ENCODE peak calls at places on chromosomes 13 and 19, in six cellular contexts. B is IMR-90, D is H9, K is neuronal stem cell, Z is H1, R is mesenchymal stem cell. W is an unnamed sample.

GRCh38 chr13:97380696-97381095 is 53.3 kb upstream of the RAP2A start:
- DNase-seq in B (no peak), D (no peak), R (no peak), K (no peak), Z (no peak), W (peak)

GRCh38 chr19:38656171-38656981 is 8.9 kb downstream of the ACTN4 start:
- DNase-seq in R (peak), Z (no peak), D (no peak), K (no peak), B (peak), W (peak)

GRCh38 chr13:50951366-50951765 is 41.8 kb downstream of the RNASEH2B start:
- DNase-seq in K (no peak), R (no peak), Z (no peak), D (no peak), B (peak), W (no peak)

GRCh38 chr19:44748426-44749254 is at the start of gene BCL3:
- DNase-seq in D (no peak), K (no peak), R (peak), Z (no peak), B (no peak), W (peak)

GRCh38 chr13:75468098-75468497 is 13.9 kb downstream of the TBC1D4 start:
- DNase-seq in R (no peak), D (no peak), Z (no peak), B (peak), K (no peak), W (no peak)

GRCh38 chr19:51712461-51713081 is 11.2 kb downstream of the HAS1 start:
- DNase-seq in B (peak), Z (peak), D (peak), K (no peak), R (no peak), W (peak)

GRCh38 chr13:85590231-85590931 is 208.8 kb downstream of the SLITRK6 start:
- DNase-seq in R (peak), D (no peak), K (no peak), B (no peak), Z (no peak), W (no peak)

GRCh38 chr19:9854282-9854846 is 19.2 kb downstream of the PIN1 start:
- DNase-seq in R (no peak), D (no peak), B (no peak), K (no peak), Z (no peak), W (no peak)

GRCh38 chr19:58279925-58280316 is 1.2 kb downstream of the ZNF8 start:
- DNase-seq in K (no peak), B (no peak), D (no peak), Z (no peak), R (no peak), W (no peak)

GRCh38 chr13:113742445-113743120 is 16.4 kb upstream of the TMEM255B start:
- DNase-seq in B (no peak), R (no peak), K (no peak), Z (no peak), D (no peak), W (no peak)

GRCh38 chr19:15304140-15304705 is 28.1 kb downstream of the BRD4 start:
- DNase-seq in K (no peak), D (no peak), B (no peak), R (peak), Z (no peak), W (no peak)

GRCh38 chr13:75635101-75635620 is 969 bp upstream of the LMO7 start:
- DNase-seq in B (no peak), D (peak), R (peak), Z (no peak), K (no peak), W (peak)

GRCh38 chr19:56732974-56733373 is 61.4 kb upstream of the ZNF835 start:
- DNase-seq in K (peak), D (no peak), Z (no peak), R (no peak), B (no peak), W (no peak)

GRCh38 chr13:31045621-31046081 is 113.2 kb downstream of the TEX26 start:
- DNase-seq in K (no peak), Z (no peak), R (peak), D (no peak), B (peak), W (peak)

GRCh38 chr13:84843368-84843767 is 955.9 kb downstream of the SLITRK6 start:
- DNase-seq in K (no peak), B (no peak), R (no peak), Z (no peak), D (no peak), W (no peak)

GRCh38 chr19:34962281-34962944 is 1.6 kb downstream of the ZNF792 start:
- DNase-seq in B (peak), D (no peak), Z (no peak), K (no peak), R (peak), W (no peak)

GRCh38 chr13:113774177-113775107 is 15.4 kb downstream of the TMEM255B start:
- DNase-seq in D (no peak), Z (no peak), K (no peak), R (peak), B (peak), W (no peak)

GRCh38 chr19:10769533-10770491 is 51.9 kb downstream of the DNM2 start:
- DNase-seq in B (peak), D (no peak), R (peak), Z (no peak), K (no peak), W (peak)

GRCh38 chr13:31476753-31477152 is 262.6 kb upstream of the RXFP2 start:
- DNase-seq in Z (no peak), D (no peak), K (no peak), B (no peak), R (peak), W (no peak)

GRCh38 chr19:6198896-6199239 is 63.4 kb downstream of the ACSBG2 start:
- DNase-seq in D (no peak), B (no peak), K (no peak), R (no peak), Z (no peak), W (no peak)

GRCh38 chr19:58455306-58455705 is 3.9 kb downstream of the ZNF324B start:
- DNase-seq in K (no peak), Z (no peak), D (no peak), B (no peak), R (no peak), W (no peak)

GRCh38 chr13:30124131-30124768 is 183.1 kb downstream of the KATNAL1 start:
- DNase-seq in K (no peak), D (no peak), B (no peak), R (no peak), Z (no peak), W (no peak)

GRCh38 chr19:48182434-48182833 is 12.0 kb downstream of the ZSWIM9 start:
- DNase-seq in D (peak), R (no peak), Z (no peak), B (no peak), K (no peak), W (no peak)

GRCh38 chr19:38400361-38400760 is 2.5 kb upstream of the FAM98C start:
- DNase-seq in D (no peak), K (no peak), R (peak), Z (no peak), B (no peak), W (peak)

GRCh38 chr13:102286326-102286725 is 115.5 kb downstream of the FGF14 start:
- DNase-seq in R (peak), B (peak), Z (no peak), K (no peak), D (no peak), W (peak)

GRCh38 chr19:51586799-51587198 is 15.7 kb downstream of the ZNF175 start:
- DNase-seq in R (no peak), D (no peak), B (no peak), Z (no peak), K (no peak), W (no peak)

GRCh38 chr19:37877147-37877546 is 29.2 kb downstream of the WDR87 start:
- DNase-seq in R (no peak), D (no peak), Z (no peak), K (no peak), B (no peak), W (no peak)

GRCh38 chr13:110307697-110308376 is 753 bp downstream of the COL4A2 start:
- DNase-seq in B (peak), K (peak), Z (no peak), D (peak), R (peak), W (peak)

GRCh38 chr19:34757441-34757840 is 15.6 kb downstream of the ZNF599 start:
- DNase-seq in B (no peak), Z (no peak), R (no peak), K (no peak), D (no peak), W (no peak)

GRCh38 chr19:4208385-4209094 is 20.8 kb upstream of the EBI3 start:
- DNase-seq in K (no peak), R (peak), Z (no peak), B (peak), D (peak), W (peak)

GRCh38 chr19:44282846-44283245 is 22.0 kb downstream of the ZNF235 start:
- DNase-seq in Z (no peak), K (no peak), B (peak), D (no peak), R (no peak), W (no peak)

GRCh38 chr19:18436651-18437478 is 1.1 kb downstream of the ISYNA1 start:
- DNase-seq in Z (no peak), K (peak), B (peak), R (peak), D (peak), W (peak)

GRCh38 chr19:6318772-6319171 is 14.6 kb downstream of the ACER1 start:
- DNase-seq in K (no peak), R (no peak), Z (no peak), D (no peak), B (peak), W (peak)

GRCh38 chr13:24214528-24214927 is 54.0 kb downstream of the SPATA13 start:
- DNase-seq in K (no peak), D (no peak), R (no peak), Z (no peak), B (no peak), W (no peak)

GRCh38 chr13:66003558-66003957 is 1226.6 kb downstream of the PCDH9 start:
- DNase-seq in D (no peak), R (no peak), Z (no peak), B (no peak), K (no peak), W (no peak)

GRCh38 chr13:32125746-32126145 is 94.2 kb downstream of the FRY start:
- DNase-seq in K (no peak), Z (no peak), D (no peak), B (no peak), R (no peak), W (no peak)

GRCh38 chr19:29467824-29468401 is 57.9 kb upstream of the VSTM2B start:
- DNase-seq in Z (no peak), R (no peak), K (peak), B (peak), D (peak), W (peak)

GRCh38 chr13:102310691-102311432 is 91.0 kb downstream of the FGF14 start:
- DNase-seq in D (no peak), B (no peak), K (no peak), R (no peak), Z (no peak), W (no peak)

GRCh38 chr19:46993622-46994021 is 26.0 kb upstream of the NPAS1 start:
- DNase-seq in B (no peak), K (no peak), D (no peak), R (no peak), Z (no peak), W (no peak)

GRCh38 chr19:46992699-46993535 is 26.7 kb upstream of the NPAS1 start:
- DNase-seq in R (no peak), D (no peak), K (no peak), B (no peak), Z (no peak), W (no peak)

GRCh38 chr19:46990998-46991676 is 28.5 kb upstream of the NPAS1 start:
- DNase-seq in R (peak), K (peak), B (peak), Z (peak), D (peak), W (peak)

GRCh38 chr19:46995492-46995891 is 24.1 kb upstream of the NPAS1 start:
- DNase-seq in Z (no peak), R (no peak), D (no peak), B (no peak), K (no peak), W (no peak)

DNA sequence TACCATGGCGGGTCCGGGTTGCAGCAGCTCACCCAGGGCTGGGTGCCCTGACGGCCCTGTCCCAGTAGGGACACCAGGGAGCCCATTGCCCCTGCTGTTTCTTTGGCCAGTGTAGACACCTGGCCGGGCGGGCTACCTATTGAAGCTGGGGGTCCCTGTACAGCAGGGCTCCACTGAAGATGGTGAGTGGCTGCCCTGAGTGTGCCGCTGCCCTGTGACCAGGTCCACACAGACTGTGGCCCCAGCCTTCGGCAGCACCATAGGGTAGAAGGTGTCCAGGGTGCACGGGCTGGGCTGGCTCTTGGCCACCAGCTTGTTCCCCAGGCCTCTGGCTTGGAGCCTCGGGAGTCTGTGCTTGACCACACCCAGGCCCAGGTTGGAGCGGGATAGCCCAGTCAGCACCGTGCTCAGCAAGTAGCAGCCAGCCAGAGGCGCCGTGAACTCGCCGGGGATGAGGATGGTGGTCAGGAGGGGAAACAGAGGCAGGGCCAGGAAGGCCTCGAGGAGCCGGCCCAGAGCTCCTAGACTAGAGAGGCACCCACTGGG is 25.4 kb upstream of the NPAS1 start:
- DNase-seq in R (no peak), Z (no peak), K (no peak), B (no peak), D (no peak), W (no peak)
- H3K14ac ChIP-seq in R (no peak), Z (no peak), K (peak), B (no peak), D (no peak), W (no peak)

DNA sequence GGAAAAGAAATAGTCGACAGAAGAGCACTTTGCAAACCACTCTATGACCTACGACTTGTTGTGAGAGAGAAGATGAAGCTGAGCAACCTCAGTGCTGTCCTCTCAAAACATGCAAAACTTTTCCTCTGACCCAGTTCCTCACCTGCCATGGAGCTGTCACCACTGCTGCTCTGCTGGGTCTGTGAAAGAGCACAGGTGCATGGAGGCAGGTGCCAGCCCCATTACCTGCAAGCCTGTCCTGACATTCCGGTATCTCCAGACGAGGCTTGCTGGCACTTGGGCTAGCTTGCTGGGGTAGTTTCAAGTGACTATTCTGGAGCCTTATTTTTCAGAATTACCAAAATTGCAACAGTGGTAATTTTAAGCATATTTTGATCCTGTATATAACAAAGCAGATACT is 49.5 kb upstream of the RFXAP start:
- DNase-seq in K (no peak), D (no peak), R (no peak), Z (no peak), B (no peak), W (no peak)
- H3K14ac ChIP-seq in K (no peak), D (no peak), R (no peak), Z (no peak), B (no peak), W (no peak)

DNA sequence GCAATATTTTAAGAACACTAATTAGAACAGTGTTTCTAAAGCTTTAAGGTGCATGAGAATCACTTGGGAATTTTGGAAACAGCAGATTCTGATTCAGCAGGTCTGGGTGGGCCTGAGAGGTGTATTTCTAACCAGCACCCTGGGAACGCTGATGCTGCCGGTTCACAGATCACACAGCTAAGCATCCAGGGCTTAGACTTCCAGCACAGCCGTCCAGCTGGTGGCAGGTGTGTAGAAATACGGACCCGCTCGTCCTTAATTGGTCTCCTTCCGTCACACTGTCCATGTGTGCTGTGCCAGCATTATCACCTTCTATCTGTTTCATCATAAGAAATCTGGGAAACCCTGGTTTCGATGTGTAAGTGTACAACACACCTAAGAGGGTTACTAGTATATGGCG is 1029.0 kb downstream of the EFNB2 start:
- DNase-seq in K (no peak), B (no peak), R (no peak), Z (no peak), D (no peak), W (no peak)
- H3K14ac ChIP-seq in K (no peak), B (no peak), R (no peak), Z (no peak), D (no peak), W (no peak)

GRCh38 chr13:99196466-99197256 is 4.0 kb upstream of the UBAC2 start:
- DNase-seq in R (no peak), Z (no peak), K (no peak), B (no peak), D (no peak), W (peak)
- H3K14ac ChIP-seq in R (no peak), Z (no peak), K (no peak), B (no peak), D (no peak), W (no peak)

DNA sequence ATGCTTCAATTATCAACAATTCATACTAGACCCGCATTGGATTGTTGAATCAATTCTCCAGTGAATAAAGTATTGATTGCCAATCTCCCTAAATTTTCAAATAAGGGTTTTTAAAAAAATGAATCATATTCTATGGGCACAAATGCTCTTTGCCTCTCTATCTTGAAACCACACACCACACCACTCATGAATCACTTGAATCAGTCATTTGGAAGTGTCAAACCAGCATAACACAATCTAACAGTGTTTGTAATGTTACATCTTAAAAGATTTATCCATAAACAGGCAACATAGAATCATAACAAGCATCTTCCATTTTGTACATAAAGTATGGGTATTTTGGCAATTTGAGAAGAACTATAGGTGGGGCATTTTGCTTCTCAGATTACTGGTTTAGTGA is 219.5 kb upstream of the MIR17HG start:
- DNase-seq in D (no peak), B (no peak), K (no peak), Z (no peak), R (no peak), W (no peak)
- H3K14ac ChIP-seq in D (no peak), B (no peak), K (no peak), Z (no peak), R (no peak), W (no peak)

GRCh38 chr19:1277061-1277460 is 1.7 kb downstream of the FAM174C start:
- DNase-seq in R (no peak), Z (no peak), B (no peak), K (no peak), D (no peak), W (no peak)
- H3K14ac ChIP-seq in R (no peak), Z (no peak), B (no peak), K (no peak), D (no peak), W (no peak)

GRCh38 chr19:33749619-33750175 is 47.0 kb upstream of the KCTD15 start:
- DNase-seq in B (no peak), K (no peak), R (no peak), D (no peak), Z (no peak), W (no peak)

GRCh38 chr19:33749016-33749415 is 47.7 kb upstream of the KCTD15 start:
- DNase-seq in R (no peak), Z (no peak), B (no peak), K (no peak), D (no peak), W (no peak)

GRCh38 chr19:33752018-33752790 is 44.5 kb upstream of the KCTD15 start:
- DNase-seq in Z (no peak), D (no peak), R (no peak), B (no peak), K (no peak), W (no peak)

GRCh38 chr19:33751386-33751770 is 45.3 kb upstream of the KCTD15 start:
- DNase-seq in B (no peak), Z (no peak), K (no peak), R (no peak), D (no peak), W (no peak)

DNA sequence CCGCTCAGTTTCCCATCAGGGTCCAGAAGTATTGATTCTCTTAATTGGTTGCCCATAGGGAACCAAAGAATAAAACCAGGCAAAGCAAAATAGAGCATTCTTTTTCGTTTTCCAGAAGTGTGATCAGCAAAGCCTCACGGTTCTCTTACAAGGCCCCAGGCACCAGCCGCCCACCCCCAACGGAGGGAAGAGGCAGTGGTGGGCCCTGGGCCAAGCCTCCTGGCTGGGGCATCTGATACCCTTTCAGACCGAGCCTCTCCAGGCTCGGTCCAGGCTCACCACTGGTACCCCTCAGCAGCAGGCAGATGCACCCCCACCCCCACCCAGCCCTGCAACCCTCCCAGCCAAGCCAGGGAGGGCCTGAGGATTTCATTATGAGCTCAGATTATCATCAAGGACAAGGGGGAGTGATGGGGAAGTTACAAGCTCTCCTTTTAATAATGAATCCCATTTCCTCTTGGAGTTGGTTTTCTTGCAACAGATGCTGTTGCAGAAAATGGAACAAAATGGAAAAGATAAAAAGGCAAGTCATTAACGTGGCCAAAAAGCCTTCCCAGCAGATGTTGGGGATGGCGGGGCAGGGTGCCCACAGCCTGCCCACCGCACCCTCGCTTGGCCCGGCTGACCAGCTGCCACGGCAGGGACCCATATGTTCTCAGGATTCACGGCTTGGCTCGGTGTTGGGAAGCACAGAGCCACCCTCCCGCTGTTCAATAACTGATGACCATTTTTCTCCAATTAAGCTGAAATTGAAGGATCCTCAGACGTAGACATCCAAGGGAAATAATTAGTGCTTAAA is 45.9 kb upstream of the KCTD15 start:
- DNase-seq in Z (no peak), R (no peak), K (no peak), B (no peak), D (no peak), W (no peak)
- H3K14ac ChIP-seq in Z (no peak), R (no peak), K (peak), B (no peak), D (no peak), W (no peak)

GRCh38 chr13:44541601-44542000 is 34.5 kb downstream of the TSC22D1 start:
- DNase-seq in K (no peak), R (no peak), D (no peak), Z (no peak), B (no peak), W (no peak)

GRCh38 chr13:44540761-44541434 is 35.2 kb downstream of the TSC22D1 start:
- DNase-seq in Z (no peak), D (no peak), K (no peak), R (no peak), B (no peak), W (no peak)

GRCh38 chr13:44537238-44537637 is 38.9 kb downstream of the TSC22D1 start:
- DNase-seq in B (no peak), D (no peak), R (no peak), K (no peak), Z (no peak), W (no peak)
- H3K14ac ChIP-seq in B (no peak), D (no peak), R (no peak), K (no peak), Z (no peak), W (no peak)